ENCODE peak calls at places on chromosomes 3 and 15, in ten cellular contexts. One of them, this sample, is unnamed.
A peak's percentile ranks its signal among the peaks of the same experiment; 100 is the strongest.

GRCh38 chr3:54967586-54968244 is 39.9 kb upstream of the LRTM1 start:
- DNase-seq in BJ: no peak
- DNase-seq in PC-3: no peak
- DNase-seq in neural crest cell: no peak
- DNase-seq in B cell: no peak
- DNase-seq in fibroblast of pulmonary artery: peak; percentile 46
- DNase-seq in GM10248: no peak
- DNase-seq in MM.1S: no peak
- DNase-seq in psoas muscle: no peak
- DNase-seq in activated B cell treated with CpG ODN at 0.5 μM for 24 hours: no peak
- DNase-seq in this sample: no peak

GRCh38 chr15:74028646-74029045 is 34.1 kb downstream of the PML start:
- DNase-seq in BJ: no peak
- DNase-seq in PC-3: no peak
- DNase-seq in neural crest cell: no peak
- DNase-seq in B cell: no peak
- DNase-seq in fibroblast of pulmonary artery: no peak
- DNase-seq in GM10248: no peak
- DNase-seq in MM.1S: no peak
- DNase-seq in psoas muscle: no peak
- DNase-seq in activated B cell treated with CpG ODN at 0.5 μM for 24 hours: no peak
- DNase-seq in this sample: no peak

GRCh38 chr3:69744507-69744906 is 5.2 kb downstream of the MITF start:
- DNase-seq in BJ: no peak
- DNase-seq in PC-3: no peak
- DNase-seq in neural crest cell: no peak
- DNase-seq in B cell: no peak
- DNase-seq in fibroblast of pulmonary artery: no peak
- DNase-seq in GM10248: no peak
- DNase-seq in MM.1S: no peak
- DNase-seq in psoas muscle: no peak
- DNase-seq in activated B cell treated with CpG ODN at 0.5 μM for 24 hours: no peak
- DNase-seq in this sample: no peak

GRCh38 chr15:34223904-34224596 is 766 bp upstream of the EMC4 start:
- DNase-seq in BJ: no peak
- DNase-seq in PC-3: no peak
- DNase-seq in neural crest cell: no peak
- DNase-seq in B cell: no peak
- DNase-seq in fibroblast of pulmonary artery: no peak
- DNase-seq in GM10248: peak; percentile 31
- DNase-seq in MM.1S: peak; percentile 31
- DNase-seq in psoas muscle: no peak
- DNase-seq in activated B cell treated with CpG ODN at 0.5 μM for 24 hours: no peak
- DNase-seq in this sample: no peak

GRCh38 chr3:77412591-77412990 is 372.7 kb downstream of the ROBO2 start:
- DNase-seq in BJ: peak; percentile 76
- DNase-seq in PC-3: peak; percentile 4
- DNase-seq in neural crest cell: no peak
- DNase-seq in B cell: no peak
- DNase-seq in fibroblast of pulmonary artery: no peak
- DNase-seq in GM10248: no peak
- DNase-seq in MM.1S: no peak
- DNase-seq in psoas muscle: no peak
- DNase-seq in activated B cell treated with CpG ODN at 0.5 μM for 24 hours: no peak
- DNase-seq in this sample: no peak

GRCh38 chr15:68318931-68319909 is 41.7 kb downstream of the FEM1B start:
- DNase-seq in BJ: no peak
- DNase-seq in PC-3: no peak
- DNase-seq in neural crest cell: no peak
- DNase-seq in B cell: no peak
- DNase-seq in fibroblast of pulmonary artery: no peak
- DNase-seq in GM10248: no peak
- DNase-seq in MM.1S: no peak
- DNase-seq in psoas muscle: no peak
- DNase-seq in activated B cell treated with CpG ODN at 0.5 μM for 24 hours: no peak
- DNase-seq in this sample: no peak

GRCh38 chr15:37921527-37922385 is 12.7 kb upstream of the TMCO5A start:
- DNase-seq in BJ: no peak
- DNase-seq in PC-3: peak; percentile 58
- DNase-seq in neural crest cell: no peak
- DNase-seq in B cell: no peak
- DNase-seq in fibroblast of pulmonary artery: peak; percentile 14
- DNase-seq in GM10248: no peak
- DNase-seq in MM.1S: no peak
- DNase-seq in psoas muscle: no peak
- DNase-seq in activated B cell treated with CpG ODN at 0.5 μM for 24 hours: no peak
- DNase-seq in this sample: no peak

GRCh38 chr3:46713898-46714552 is 3.6 kb downstream of the PRSS50 start:
- DNase-seq in BJ: no peak
- DNase-seq in PC-3: no peak
- DNase-seq in neural crest cell: no peak
- DNase-seq in B cell: peak; percentile 39
- DNase-seq in fibroblast of pulmonary artery: no peak
- DNase-seq in GM10248: peak; percentile 76
- DNase-seq in MM.1S: no peak
- DNase-seq in psoas muscle: no peak
- DNase-seq in activated B cell treated with CpG ODN at 0.5 μM for 24 hours: no peak
- DNase-seq in this sample: no peak

GRCh38 chr3:49173792-49174170 is 2.4 kb downstream of the KLHDC8B start:
- DNase-seq in BJ: no peak
- DNase-seq in PC-3: no peak
- DNase-seq in neural crest cell: peak; percentile 51
- DNase-seq in B cell: no peak
- DNase-seq in fibroblast of pulmonary artery: peak; percentile 39
- DNase-seq in GM10248: no peak
- DNase-seq in MM.1S: no peak
- DNase-seq in psoas muscle: no peak
- DNase-seq in activated B cell treated with CpG ODN at 0.5 μM for 24 hours: no peak
- DNase-seq in this sample: no peak

GRCh38 chr15:68681836-68682235 is 103.0 kb downstream of the CORO2B start:
- DNase-seq in BJ: no peak
- DNase-seq in PC-3: no peak
- DNase-seq in neural crest cell: no peak
- DNase-seq in B cell: no peak
- DNase-seq in fibroblast of pulmonary artery: no peak
- DNase-seq in GM10248: no peak
- DNase-seq in MM.1S: no peak
- DNase-seq in psoas muscle: no peak
- DNase-seq in activated B cell treated with CpG ODN at 0.5 μM for 24 hours: no peak
- DNase-seq in this sample: no peak

GRCh38 chr3:102190340-102190723 is 244.5 kb upstream of the ZPLD1 start:
- DNase-seq in BJ: no peak
- DNase-seq in PC-3: no peak
- DNase-seq in neural crest cell: no peak
- DNase-seq in B cell: no peak
- DNase-seq in fibroblast of pulmonary artery: no peak
- DNase-seq in GM10248: no peak
- DNase-seq in MM.1S: no peak
- DNase-seq in psoas muscle: peak; percentile 13
- DNase-seq in activated B cell treated with CpG ODN at 0.5 μM for 24 hours: no peak
- DNase-seq in this sample: no peak

GRCh38 chr3:125219261-125219701 is 6.7 kb upstream of the SLC12A8 start:
- DNase-seq in BJ: no peak
- DNase-seq in PC-3: no peak
- DNase-seq in neural crest cell: no peak
- DNase-seq in B cell: no peak
- DNase-seq in fibroblast of pulmonary artery: no peak
- DNase-seq in GM10248: no peak
- DNase-seq in MM.1S: no peak
- DNase-seq in psoas muscle: no peak
- DNase-seq in activated B cell treated with CpG ODN at 0.5 μM for 24 hours: no peak
- DNase-seq in this sample: no peak

GRCh38 chr3:64163755-64164148 is 61.5 kb downstream of the PRICKLE2 start:
- DNase-seq in BJ: peak; percentile 93
- DNase-seq in PC-3: peak; percentile 62
- DNase-seq in neural crest cell: no peak
- DNase-seq in B cell: no peak
- DNase-seq in fibroblast of pulmonary artery: peak; percentile 90
- DNase-seq in GM10248: peak; percentile 17
- DNase-seq in MM.1S: no peak
- DNase-seq in psoas muscle: no peak
- DNase-seq in activated B cell treated with CpG ODN at 0.5 μM for 24 hours: no peak
- DNase-seq in this sample: no peak

GRCh38 chr15:66944121-66944520 is 121.3 kb upstream of the SMAD3 start:
- DNase-seq in BJ: no peak
- DNase-seq in PC-3: no peak
- DNase-seq in neural crest cell: no peak
- DNase-seq in B cell: no peak
- DNase-seq in fibroblast of pulmonary artery: no peak
- DNase-seq in GM10248: no peak
- DNase-seq in MM.1S: no peak
- DNase-seq in psoas muscle: no peak
- DNase-seq in activated B cell treated with CpG ODN at 0.5 μM for 24 hours: no peak
- DNase-seq in this sample: no peak

GRCh38 chr15:91611924-91612323 is 241.6 kb upstream of the SLCO3A1 start:
- DNase-seq in BJ: no peak
- DNase-seq in PC-3: no peak
- DNase-seq in neural crest cell: no peak
- DNase-seq in B cell: no peak
- DNase-seq in fibroblast of pulmonary artery: no peak
- DNase-seq in GM10248: no peak
- DNase-seq in MM.1S: no peak
- DNase-seq in psoas muscle: no peak
- DNase-seq in activated B cell treated with CpG ODN at 0.5 μM for 24 hours: no peak
- DNase-seq in this sample: peak; percentile 37

DNA sequence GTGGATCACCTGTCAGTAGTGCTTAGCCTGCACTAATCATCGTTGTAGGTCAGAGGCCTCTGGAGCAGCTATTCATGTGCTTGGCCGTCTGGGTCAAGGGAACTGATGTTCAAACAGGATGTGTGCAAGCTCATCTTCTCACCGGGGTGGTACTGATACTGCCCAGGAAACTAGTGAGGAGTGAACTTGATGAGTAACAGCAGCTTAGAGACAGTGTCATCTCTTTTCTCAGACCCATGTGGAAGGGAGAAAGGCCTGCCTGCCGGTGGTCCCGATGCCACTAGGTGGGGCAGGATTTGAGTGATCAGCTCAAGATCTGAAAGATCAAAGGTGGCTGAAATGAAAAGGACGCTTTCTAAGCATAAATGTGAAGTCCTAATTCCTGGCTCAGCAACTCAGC is 67.2 kb downstream of the CEMIP start:
- DNase-seq in BJ: no peak
- DNase-seq in PC-3: peak; percentile 37
- DNase-seq in neural crest cell: no peak
- DNase-seq in B cell: no peak
- DNase-seq in fibroblast of pulmonary artery: no peak
- DNase-seq in GM10248: no peak
- DNase-seq in MM.1S: no peak
- DNase-seq in psoas muscle: no peak
- DNase-seq in activated B cell treated with CpG ODN at 0.5 μM for 24 hours: no peak
- DNase-seq in this sample: no peak
- TF ChIP-seq CTCF in BJ: peak; percentile 9
- TF ChIP-seq CTCF in PC-3: peak; percentile 9
- TF ChIP-seq CTCF in neural crest cell: no peak
- TF ChIP-seq CTCF in B cell: no peak
- TF ChIP-seq CTCF in fibroblast of pulmonary artery: no peak
- TF ChIP-seq CTCF in GM10248: no peak
- TF ChIP-seq CTCF in MM.1S: no peak
- TF ChIP-seq CTCF in psoas muscle: no peak
- TF ChIP-seq CTCF in activated B cell treated with CpG ODN at 0.5 μM for 24 hours: no peak
- TF ChIP-seq CTCF in this sample: no peak

DNA sequence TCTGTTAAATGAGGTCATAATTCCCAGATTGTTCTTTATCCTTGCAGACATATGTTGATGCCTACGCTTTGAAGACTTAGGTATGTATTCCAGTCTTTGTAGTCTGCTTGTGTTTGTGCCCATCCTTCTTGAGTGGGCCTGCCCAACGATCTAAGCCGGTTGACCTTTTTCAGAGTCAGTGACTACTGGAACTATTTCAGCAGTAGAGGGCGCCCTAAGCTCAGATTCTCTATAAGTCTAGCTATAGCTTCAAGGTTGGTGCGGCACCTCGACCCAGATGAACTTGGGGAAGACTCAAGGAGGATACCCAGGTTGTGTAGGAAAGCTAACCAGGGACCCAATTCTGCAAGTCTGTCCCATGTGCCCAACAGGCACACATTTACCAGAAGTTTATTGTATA is 228.8 kb upstream of the PPP2R3A start:
- DNase-seq in BJ: no peak
- DNase-seq in PC-3: peak; percentile 37
- DNase-seq in neural crest cell: no peak
- DNase-seq in B cell: no peak
- DNase-seq in fibroblast of pulmonary artery: no peak
- DNase-seq in GM10248: no peak
- DNase-seq in MM.1S: peak; percentile 71
- DNase-seq in psoas muscle: no peak
- DNase-seq in activated B cell treated with CpG ODN at 0.5 μM for 24 hours: no peak
- DNase-seq in this sample: no peak
- TF ChIP-seq CTCF in BJ: peak; percentile 28
- TF ChIP-seq CTCF in PC-3: peak; percentile 44
- TF ChIP-seq CTCF in neural crest cell: peak; percentile 42
- TF ChIP-seq CTCF in B cell: no peak
- TF ChIP-seq CTCF in fibroblast of pulmonary artery: no peak
- TF ChIP-seq CTCF in GM10248: no peak
- TF ChIP-seq CTCF in MM.1S: peak; percentile 77
- TF ChIP-seq CTCF in psoas muscle: no peak
- TF ChIP-seq CTCF in activated B cell treated with CpG ODN at 0.5 μM for 24 hours: no peak
- TF ChIP-seq CTCF in this sample: no peak

GRCh38 chr15:83837946-83838571 is 184.1 kb downstream of the ADAMTSL3 start:
- DNase-seq in BJ: no peak
- DNase-seq in PC-3: peak; percentile 67
- DNase-seq in neural crest cell: peak; percentile 48
- DNase-seq in B cell: no peak
- DNase-seq in fibroblast of pulmonary artery: peak; percentile 44
- DNase-seq in GM10248: peak; percentile 18
- DNase-seq in MM.1S: peak; percentile 9
- DNase-seq in psoas muscle: no peak
- DNase-seq in activated B cell treated with CpG ODN at 0.5 μM for 24 hours: no peak
- DNase-seq in this sample: no peak
- TF ChIP-seq CTCF in BJ: peak; percentile 14
- TF ChIP-seq CTCF in PC-3: peak; percentile 79
- TF ChIP-seq CTCF in neural crest cell: peak; percentile 67
- TF ChIP-seq CTCF in B cell: no peak
- TF ChIP-seq CTCF in fibroblast of pulmonary artery: peak; percentile 51
- TF ChIP-seq CTCF in GM10248: peak; percentile 19
- TF ChIP-seq CTCF in MM.1S: peak; percentile 31
- TF ChIP-seq CTCF in psoas muscle: peak; percentile 22
- TF ChIP-seq CTCF in activated B cell treated with CpG ODN at 0.5 μM for 24 hours: no peak
- TF ChIP-seq CTCF in this sample: peak; percentile 46

DNA sequence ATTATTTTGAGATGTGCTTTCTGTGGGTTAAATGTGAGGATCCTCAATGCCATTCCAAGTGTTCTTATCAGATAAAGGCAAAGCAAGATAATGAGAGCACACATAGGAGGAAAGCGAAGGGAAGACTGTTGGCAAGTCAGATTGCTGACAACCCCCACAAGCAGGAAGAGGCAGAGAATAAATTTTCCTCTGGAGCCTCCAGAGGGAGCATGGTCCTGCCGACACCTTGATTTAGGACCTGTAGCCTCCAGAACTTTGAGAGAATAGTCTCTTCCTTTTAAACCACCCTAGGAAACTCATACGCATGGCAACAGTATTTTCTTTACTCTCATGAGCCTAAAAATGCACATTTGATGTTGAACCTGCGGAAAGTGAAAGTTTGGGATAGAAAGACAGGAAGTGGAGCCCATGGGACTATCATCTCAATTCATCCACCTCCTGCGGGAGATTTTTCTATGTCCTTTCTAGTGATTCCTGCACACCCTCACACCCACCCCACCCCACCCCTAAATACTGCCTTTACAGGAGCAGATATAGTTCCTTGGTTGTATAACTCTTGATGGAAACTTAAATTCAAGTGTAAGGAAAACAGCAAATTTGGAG is 116.7 kb upstream of the LPP start:
- DNase-seq in BJ: no peak
- DNase-seq in PC-3: peak; percentile 65
- DNase-seq in neural crest cell: no peak
- DNase-seq in B cell: no peak
- DNase-seq in fibroblast of pulmonary artery: peak; percentile 66
- DNase-seq in GM10248: no peak
- DNase-seq in MM.1S: no peak
- DNase-seq in psoas muscle: no peak
- DNase-seq in activated B cell treated with CpG ODN at 0.5 μM for 24 hours: no peak
- DNase-seq in this sample: no peak
- TF ChIP-seq CTCF in BJ: peak; percentile 52
- TF ChIP-seq CTCF in PC-3: peak; percentile 69
- TF ChIP-seq CTCF in neural crest cell: peak; percentile 58
- TF ChIP-seq CTCF in B cell: no peak
- TF ChIP-seq CTCF in fibroblast of pulmonary artery: peak; percentile 63
- TF ChIP-seq CTCF in GM10248: no peak
- TF ChIP-seq CTCF in MM.1S: no peak
- TF ChIP-seq CTCF in psoas muscle: peak; percentile 56
- TF ChIP-seq CTCF in activated B cell treated with CpG ODN at 0.5 μM for 24 hours: no peak
- TF ChIP-seq CTCF in this sample: peak; percentile 65

This sample was measured in esophagus muscularis mucosa.